ENCODE peak calls at places on chromosomes 1 and 21, in four cellular contexts. One of them, this sample, is unnamed.

GRCh38 chr1:118317836-118318614 is 133.0 kb upstream of the SPAG17 start:
- DNase-seq in right lobe of liver: no peak
- DNase-seq in esophagus muscularis mucosa: no peak
- DNase-seq in prostate gland: no peak
- DNase-seq in this sample: no peak

GRCh38 chr1:88029142-88029541 is 654.9 kb upstream of the PKN2 start:
- DNase-seq in esophagus muscularis mucosa: no peak
- DNase-seq in right lobe of liver: peak; percentile 29
- DNase-seq in prostate gland: no peak
- DNase-seq in this sample: no peak

GRCh38 chr1:213507472-213508223 is 456.6 kb downstream of the RPS6KC1 start:
- DNase-seq in prostate gland: no peak
- DNase-seq in esophagus muscularis mucosa: peak; percentile 77
- DNase-seq in right lobe of liver: no peak
- DNase-seq in this sample: no peak

GRCh38 chr1:80217377-80217986 is 1211.0 kb upstream of the ADGRL4 start:
- DNase-seq in esophagus muscularis mucosa: no peak
- DNase-seq in right lobe of liver: no peak
- DNase-seq in prostate gland: peak; percentile 26
- DNase-seq in this sample: no peak

GRCh38 chr1:43952731-43953350 is 6.1 kb downstream of the IPO13 start:
- DNase-seq in prostate gland: no peak
- DNase-seq in esophagus muscularis mucosa: no peak
- DNase-seq in right lobe of liver: no peak
- DNase-seq in this sample: no peak

GRCh38 chr21:43331962-43332458 is 94.9 kb downstream of the SIK1 start:
- DNase-seq in prostate gland: peak; percentile 80
- DNase-seq in esophagus muscularis mucosa: no peak
- DNase-seq in right lobe of liver: no peak
- DNase-seq in this sample: peak; percentile 30

GRCh38 chr1:20124451-20125057 is 5.2 kb upstream of the PLA2G2D start:
- DNase-seq in esophagus muscularis mucosa: no peak
- DNase-seq in right lobe of liver: no peak
- DNase-seq in prostate gland: peak; percentile 37
- DNase-seq in this sample: no peak

GRCh38 chr1:85449356-85449755 is 15.6 kb downstream of the DDAH1 start:
- DNase-seq in prostate gland: no peak
- DNase-seq in right lobe of liver: no peak
- DNase-seq in esophagus muscularis mucosa: no peak
- DNase-seq in this sample: no peak

GRCh38 chr1:160196143-160196542 is 5.8 kb downstream of the CASQ1 start:
- DNase-seq in prostate gland: no peak
- DNase-seq in right lobe of liver: no peak
- DNase-seq in esophagus muscularis mucosa: no peak
- DNase-seq in this sample: no peak

GRCh38 chr1:5643360-5644090 is 348.7 kb downstream of the NPHP4 start:
- DNase-seq in esophagus muscularis mucosa: no peak
- DNase-seq in right lobe of liver: no peak
- DNase-seq in prostate gland: no peak
- DNase-seq in this sample: no peak

GRCh38 chr1:2957329-2957728 is 63.9 kb upstream of the ACTRT2 start:
- DNase-seq in esophagus muscularis mucosa: no peak
- DNase-seq in prostate gland: no peak
- DNase-seq in right lobe of liver: no peak
- DNase-seq in this sample: no peak

GRCh38 chr21:14223365-14223764 is 7.4 kb downstream of the RBM11 start:
- DNase-seq in right lobe of liver: no peak
- DNase-seq in prostate gland: no peak
- DNase-seq in esophagus muscularis mucosa: no peak
- DNase-seq in this sample: no peak

GRCh38 chr21:42315296-42315891 is at the start of gene TFF3:
- DNase-seq in prostate gland: peak; percentile 63
- DNase-seq in right lobe of liver: no peak
- DNase-seq in esophagus muscularis mucosa: no peak
- DNase-seq in this sample: peak; percentile 75

GRCh38 chr1:20724364-20725188 is 6.8 kb upstream of the KIF17 start:
- DNase-seq in esophagus muscularis mucosa: no peak
- DNase-seq in right lobe of liver: peak; percentile 13
- DNase-seq in prostate gland: no peak
- DNase-seq in this sample: no peak

GRCh38 chr1:71593523-71593922 is 512.7 kb upstream of the ZRANB2 start:
- DNase-seq in prostate gland: no peak
- DNase-seq in right lobe of liver: no peak
- DNase-seq in esophagus muscularis mucosa: no peak
- DNase-seq in this sample: no peak

GRCh38 chr1:222736972-222737371 is at the start of gene FAM177B:
- DNase-seq in esophagus muscularis mucosa: no peak
- DNase-seq in prostate gland: no peak
- DNase-seq in right lobe of liver: no peak
- DNase-seq in this sample: no peak

GRCh38 chr1:98086796-98087195 is 166.0 kb upstream of the DPYD start:
- DNase-seq in esophagus muscularis mucosa: no peak
- DNase-seq in prostate gland: no peak
- DNase-seq in right lobe of liver: no peak
- DNase-seq in this sample: no peak

GRCh38 chr1:167105150-167105840 is 11.4 kb downstream of the STYXL2 start:
- DNase-seq in prostate gland: no peak
- DNase-seq in right lobe of liver: no peak
- DNase-seq in esophagus muscularis mucosa: no peak
- DNase-seq in this sample: no peak

GRCh38 chr1:28144203-28145135 is 32.0 kb downstream of the PTAFR start:
- DNase-seq in prostate gland: no peak
- DNase-seq in esophagus muscularis mucosa: no peak
- DNase-seq in right lobe of liver: no peak
- DNase-seq in this sample: no peak

GRCh38 chr21:27269646-27270045 is 302.8 kb upstream of the ADAMTS5 start:
- DNase-seq in right lobe of liver: no peak
- DNase-seq in prostate gland: no peak
- DNase-seq in esophagus muscularis mucosa: no peak
- DNase-seq in this sample: no peak

GRCh38 chr1:27773732-27774445 is 870 bp downstream of the STX12 start:
- DNase-seq in right lobe of liver: no peak
- DNase-seq in prostate gland: no peak
- DNase-seq in esophagus muscularis mucosa: no peak
- DNase-seq in this sample: no peak

GRCh38 chr21:25709684-25710265 is 24.9 kb downstream of the ATP5PF start:
- DNase-seq in esophagus muscularis mucosa: no peak
- DNase-seq in right lobe of liver: no peak
- DNase-seq in prostate gland: no peak
- DNase-seq in this sample: no peak

GRCh38 chr1:90198616-90199015 is 203.7 kb downstream of the ZNF326 start:
- DNase-seq in right lobe of liver: no peak
- DNase-seq in prostate gland: no peak
- DNase-seq in esophagus muscularis mucosa: no peak
- DNase-seq in this sample: no peak

GRCh38 chr1:180309338-180309737 is 79.3 kb downstream of the LHX4 start:
- DNase-seq in right lobe of liver: no peak
- DNase-seq in esophagus muscularis mucosa: no peak
- DNase-seq in prostate gland: no peak
- DNase-seq in this sample: no peak

GRCh38 chr1:218521414-218522169 is 176.5 kb downstream of the TGFB2 start:
- DNase-seq in right lobe of liver: peak; percentile 17
- DNase-seq in prostate gland: peak; percentile 19
- DNase-seq in esophagus muscularis mucosa: no peak
- DNase-seq in this sample: peak; percentile 54

GRCh38 chr1:210394281-210394798 is 65.6 kb downstream of the HHAT start:
- DNase-seq in esophagus muscularis mucosa: no peak
- DNase-seq in right lobe of liver: no peak
- DNase-seq in prostate gland: no peak
- DNase-seq in this sample: no peak

GRCh38 chr1:4527819-4528218 is 126.6 kb upstream of the AJAP1 start:
- DNase-seq in prostate gland: no peak
- DNase-seq in right lobe of liver: no peak
- DNase-seq in esophagus muscularis mucosa: no peak
- DNase-seq in this sample: peak; percentile 16

GRCh38 chr1:85325920-85326319 is 49.5 kb upstream of the BCL10 start:
- DNase-seq in prostate gland: no peak
- DNase-seq in esophagus muscularis mucosa: no peak
- DNase-seq in right lobe of liver: no peak
- DNase-seq in this sample: no peak

GRCh38 chr1:219812086-219812485 is 116.3 kb downstream of the SLC30A10 start:
- DNase-seq in esophagus muscularis mucosa: peak; percentile 90
- DNase-seq in right lobe of liver: no peak
- DNase-seq in prostate gland: no peak
- DNase-seq in this sample: no peak

GRCh38 chr1:169676001-169676400 is 35.4 kb downstream of the SELL start:
- DNase-seq in right lobe of liver: no peak
- DNase-seq in esophagus muscularis mucosa: no peak
- DNase-seq in prostate gland: no peak
- DNase-seq in this sample: no peak

GRCh38 chr1:205934788-205935187 is 8.5 kb downstream of the SLC26A9 start:
- DNase-seq in prostate gland: peak; percentile 33
- DNase-seq in esophagus muscularis mucosa: no peak
- DNase-seq in right lobe of liver: no peak
- DNase-seq in this sample: no peak

GRCh38 chr1:64686828-64687724 is 57.8 kb upstream of the RAVER2 start:
- DNase-seq in esophagus muscularis mucosa: no peak
- DNase-seq in right lobe of liver: no peak
- DNase-seq in prostate gland: peak; percentile 16
- DNase-seq in this sample: peak; percentile 49

GRCh38 chr1:161258439-161259386 is at the start of gene PCP4L1:
- DNase-seq in right lobe of liver: peak; percentile 78
- DNase-seq in prostate gland: peak; percentile 77
- DNase-seq in esophagus muscularis mucosa: no peak
- DNase-seq in this sample: peak; percentile 73

GRCh38 chr1:112344754-112345423 is 51.1 kb upstream of the CTTNBP2NL start:
- DNase-seq in esophagus muscularis mucosa: no peak
- DNase-seq in right lobe of liver: no peak
- DNase-seq in prostate gland: no peak
- DNase-seq in this sample: no peak

GRCh38 chr21:34671891-34672290 is 3.1 kb downstream of the CLIC6 start:
- DNase-seq in right lobe of liver: no peak
- DNase-seq in prostate gland: no peak
- DNase-seq in esophagus muscularis mucosa: no peak
- DNase-seq in this sample: no peak

GRCh38 chr21:34669149-34669879 is 520 bp downstream of the CLIC6 start:
- DNase-seq in prostate gland: no peak
- DNase-seq in esophagus muscularis mucosa: no peak
- DNase-seq in right lobe of liver: no peak
- DNase-seq in this sample: no peak

GRCh38 chr21:34670220-34670961 is 1.6 kb downstream of the CLIC6 start:
- DNase-seq in right lobe of liver: no peak
- DNase-seq in esophagus muscularis mucosa: no peak
- DNase-seq in prostate gland: no peak
- DNase-seq in this sample: no peak

GRCh38 chr21:34673006-34673405 is 4.2 kb downstream of the CLIC6 start:
- DNase-seq in prostate gland: no peak
- DNase-seq in esophagus muscularis mucosa: no peak
- DNase-seq in right lobe of liver: no peak
- DNase-seq in this sample: no peak

DNA sequence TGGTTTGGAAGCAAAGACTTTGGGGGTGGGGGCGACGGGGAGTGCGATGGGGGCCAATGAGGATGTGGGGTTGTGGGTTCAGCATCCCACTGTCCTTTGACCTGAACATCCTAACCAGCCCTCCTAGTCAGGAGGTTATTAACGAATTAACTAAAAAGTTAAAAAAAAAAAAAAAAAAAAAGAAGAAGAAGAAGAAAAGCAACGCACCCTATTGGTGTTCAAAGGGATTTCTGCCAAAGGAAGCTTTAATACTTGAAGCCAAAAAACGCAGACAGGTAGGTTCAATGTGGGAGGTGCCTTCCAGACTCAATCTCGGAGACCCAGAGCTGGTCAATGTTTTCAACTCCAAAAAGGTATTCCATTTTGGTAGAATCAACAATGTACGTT is 2.2 kb downstream of the CLIC6 start:
- DNase-seq in esophagus muscularis mucosa: no peak
- DNase-seq in right lobe of liver: no peak
- DNase-seq in prostate gland: no peak
- DNase-seq in this sample: no peak
- H3K4me3 ChIP-seq in esophagus muscularis mucosa: peak overlapping the region; percentile 41
- H3K4me3 ChIP-seq in right lobe of liver: no peak overlapping the region
- H3K4me3 ChIP-seq in prostate gland: peak overlapping the region; percentile 46
- H3K4me3 ChIP-seq in this sample: no peak overlapping the region

GRCh38 chr1:12514597-12514996 is 103.4 kb downstream of the DHRS3 start:
- DNase-seq in esophagus muscularis mucosa: no peak
- DNase-seq in right lobe of liver: no peak
- DNase-seq in prostate gland: no peak
- DNase-seq in this sample: no peak
- H3K27ac ChIP-seq in esophagus muscularis mucosa: no peak overlapping the region
- H3K27ac ChIP-seq in right lobe of liver: no peak overlapping the region
- H3K27ac ChIP-seq in prostate gland: no peak overlapping the region
- H3K27ac ChIP-seq in this sample: no peak overlapping the region

GRCh38 chr1:77375990-77376389 is 94.2 kb downstream of the AK5 start:
- DNase-seq in esophagus muscularis mucosa: no peak
- DNase-seq in right lobe of liver: no peak
- DNase-seq in prostate gland: no peak
- DNase-seq in this sample: no peak
- TF ChIP-seq POLR2A in esophagus muscularis mucosa: no peak
- TF ChIP-seq POLR2A in right lobe of liver: no peak
- TF ChIP-seq POLR2A in prostate gland: no peak
- TF ChIP-seq POLR2A in this sample: no peak

DNA sequence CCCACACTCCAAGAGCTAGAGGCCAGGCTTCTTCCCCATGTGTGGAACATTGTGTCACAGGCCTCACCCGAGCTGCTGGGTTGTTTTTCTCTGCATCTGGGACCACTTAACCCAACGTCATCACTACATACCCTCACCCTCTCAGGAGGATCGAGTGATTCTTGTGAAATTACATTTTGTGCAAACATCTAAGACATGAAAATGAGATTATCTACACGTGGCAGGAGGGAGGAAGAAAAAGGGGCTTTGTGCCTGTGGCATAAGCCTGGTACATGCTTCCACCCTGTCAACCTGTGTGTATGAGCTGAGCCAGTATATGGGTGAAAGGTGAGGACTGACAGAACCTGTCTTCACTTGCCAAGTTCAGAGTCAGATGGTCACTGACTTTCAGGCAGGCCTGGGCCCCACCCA is 1.6 kb downstream of the CPT2 start:
- DNase-seq in right lobe of liver: no peak
- DNase-seq in esophagus muscularis mucosa: no peak
- DNase-seq in prostate gland: no peak
- DNase-seq in this sample: no peak
- H3K4me3 ChIP-seq in right lobe of liver: no peak overlapping the region
- H3K4me3 ChIP-seq in esophagus muscularis mucosa: peak overlapping the region; percentile 99
- H3K4me3 ChIP-seq in prostate gland: no peak overlapping the region
- H3K4me3 ChIP-seq in this sample: no peak overlapping the region

GRCh38 chr1:24765308-24765988 is 20.2 kb downstream of the CLIC4 start:
- DNase-seq in right lobe of liver: no peak
- DNase-seq in esophagus muscularis mucosa: peak; percentile 21
- DNase-seq in prostate gland: no peak
- DNase-seq in this sample: no peak

GRCh38 chr1:24764439-24764838 is 19.2 kb downstream of the CLIC4 start:
- DNase-seq in right lobe of liver: no peak
- DNase-seq in prostate gland: no peak
- DNase-seq in esophagus muscularis mucosa: peak; percentile 37
- DNase-seq in this sample: no peak

GRCh38 chr1:24763671-24764070 is 18.4 kb downstream of the CLIC4 start:
- DNase-seq in prostate gland: no peak
- DNase-seq in right lobe of liver: no peak
- DNase-seq in esophagus muscularis mucosa: no peak
- DNase-seq in this sample: no peak

GRCh38 chr1:24767351-24767750 is 22.1 kb downstream of the CLIC4 start:
- DNase-seq in prostate gland: no peak
- DNase-seq in right lobe of liver: peak; percentile 45
- DNase-seq in esophagus muscularis mucosa: peak; percentile 24
- DNase-seq in this sample: peak; percentile 15

GRCh38 chr1:24764848-24765247 is 19.6 kb downstream of the CLIC4 start:
- DNase-seq in right lobe of liver: no peak
- DNase-seq in prostate gland: no peak
- DNase-seq in esophagus muscularis mucosa: no peak
- DNase-seq in this sample: no peak
- H3K27ac ChIP-seq in right lobe of liver: no peak overlapping the region
- H3K27ac ChIP-seq in prostate gland: no peak overlapping the region
- H3K27ac ChIP-seq in esophagus muscularis mucosa: peak overlapping the region; percentile 66
- H3K27ac ChIP-seq in this sample: peak overlapping the region; percentile 59